ENCODE peak calls at places on chromosomes 4 and X, in six cellular contexts. M, F, P, E, G and Q are unnamed samples.

GRCh38 chr4:74543247-74543670 is 98.3 kb downstream of the AREG start:
- DNase-seq in M (no peak), E (no peak), P (no peak), G (no peak), F (no peak), Q (no peak)

GRCh38 chr4:66178901-66179300 is 508.6 kb upstream of the EPHA5 start:
- DNase-seq in G (no peak), F (no peak), M (no peak), E (no peak), P (no peak), Q (peak)

GRCh38 chr4:111778543-111778942 is 366.7 kb upstream of the FAM241A start:
- DNase-seq in G (no peak), P (no peak), M (peak), F (no peak), E (no peak), Q (no peak)

GRCh38 chr4:104294811-104295210 is 199.9 kb downstream of the CXXC4 start:
- DNase-seq in M (no peak), E (no peak), P (no peak), F (no peak), G (no peak), Q (no peak)

GRCh38 chrX:103063191-103063845 is 653 bp downstream of the BEX1 start:
- DNase-seq in F (no peak), G (no peak), P (peak), M (peak), E (no peak), Q (peak)

GRCh38 chrX:20270557-20270880 is 3.8 kb upstream of the RPS6KA3 start:
- DNase-seq in P (no peak), G (no peak), F (no peak), E (no peak), M (peak), Q (no peak)

GRCh38 chr4:65999518-65999871 is 329.2 kb upstream of the EPHA5 start:
- DNase-seq in P (no peak), E (no peak), M (no peak), G (no peak), F (no peak), Q (no peak)

GRCh38 chr4:145178740-145179139 is 1.6 kb downstream of the OTUD4 start:
- DNase-seq in M (no peak), P (no peak), E (no peak), G (no peak), F (no peak), Q (no peak)

GRCh38 chrX:39527045-39527444 is 570.7 kb downstream of the BCOR start:
- DNase-seq in F (no peak), E (peak), G (no peak), P (no peak), M (peak), Q (peak)

GRCh38 chrX:103376118-103376978 is at the start of gene BEX3:
- DNase-seq in F (peak), G (peak), P (peak), M (peak), E (no peak), Q (no peak)

GRCh38 chrX:101078716-101079115 is at the start of gene TMEM35A:
- DNase-seq in P (peak), F (no peak), M (peak), G (no peak), E (no peak), Q (peak)

GRCh38 chrX:24748196-24748595 is 54.5 kb downstream of the POLA1 start:
- DNase-seq in G (no peak), E (no peak), P (no peak), M (no peak), F (no peak), Q (no peak)

GRCh38 chr4:79467246-79467932 is 59.4 kb upstream of the GK2 start:
- DNase-seq in G (no peak), P (no peak), E (no peak), F (no peak), M (peak), Q (no peak)

GRCh38 chr4:31156221-31156620 is 436.1 kb downstream of the PCDH7 start:
- DNase-seq in F (no peak), P (no peak), M (no peak), E (no peak), G (no peak), Q (no peak)

GRCh38 chrX:150157291-150157690 is 205.8 kb upstream of the MAMLD1 start:
- DNase-seq in P (no peak), M (no peak), G (no peak), F (no peak), E (no peak), Q (no peak)

GRCh38 chr4:155434904-155435303 is 58.1 kb upstream of the MAP9 start:
- DNase-seq in P (no peak), M (no peak), E (no peak), G (no peak), F (no peak), Q (no peak)

GRCh38 chrX:47091149-47091775 is 13.0 kb downstream of the RGN start:
- DNase-seq in M (peak), F (no peak), P (no peak), E (no peak), G (no peak), Q (no peak)

GRCh38 chrX:24619647-24620046 is 27.5 kb downstream of the PCYT1B start:
- DNase-seq in P (no peak), E (no peak), G (no peak), F (no peak), M (peak), Q (peak)

GRCh38 chr4:80259012-80259411 is 7.5 kb upstream of the FGF5 start:
- DNase-seq in G (no peak), F (no peak), M (no peak), P (no peak), E (no peak), Q (no peak)

GRCh38 chrX:118526149-118526548 is 30.5 kb downstream of the DOCK11 start:
- DNase-seq in E (no peak), P (no peak), G (no peak), F (no peak), M (no peak), Q (no peak)

GRCh38 chrX:118528089-118528753 is 32.6 kb downstream of the DOCK11 start:
- DNase-seq in E (no peak), F (no peak), M (no peak), G (no peak), P (no peak), Q (no peak)

GRCh38 chrX:118534716-118535493 is 39.3 kb downstream of the DOCK11 start:
- DNase-seq in F (no peak), M (no peak), E (no peak), G (no peak), P (no peak), Q (no peak)

GRCh38 chrX:118525146-118525725 is 29.6 kb downstream of the DOCK11 start:
- DNase-seq in M (no peak), F (no peak), E (no peak), G (no peak), P (no peak), Q (no peak)

DNA sequence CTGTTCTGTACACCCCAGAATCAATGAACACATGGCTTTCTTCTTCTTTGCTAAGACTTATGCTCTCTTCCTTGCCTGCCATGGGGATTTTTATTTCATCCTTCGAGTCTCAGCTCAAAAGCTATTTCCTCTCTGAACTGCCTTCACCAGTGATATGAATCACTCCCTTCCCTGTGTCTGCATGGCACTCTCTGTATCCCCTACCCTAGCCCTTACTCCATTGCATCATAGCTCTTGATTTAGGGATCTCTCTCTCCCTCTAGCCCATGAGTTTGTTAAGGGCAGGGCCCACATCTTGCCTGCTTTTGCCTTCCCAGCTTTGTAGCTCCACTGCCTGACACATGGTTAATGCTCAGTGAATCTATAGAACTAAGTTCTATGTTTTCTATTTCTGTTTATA is 34.9 kb downstream of the DOCK11 start:
- DNase-seq in P (no peak), E (no peak), F (no peak), M (peak), G (no peak), Q (no peak)
- H3K27ac ChIP-seq in P (no peak), E (peak), F (peak), M (no peak), G (no peak), Q (no peak)

GRCh38 chrX:69216911-69217310 is 51.7 kb upstream of the PJA1 start:
- DNase-seq in E (no peak), P (no peak), M (no peak), G (no peak), F (peak), Q (no peak)
- H3K27ac ChIP-seq in E (no peak), P (no peak), M (no peak), G (no peak), F (peak), Q (no peak)

DNA sequence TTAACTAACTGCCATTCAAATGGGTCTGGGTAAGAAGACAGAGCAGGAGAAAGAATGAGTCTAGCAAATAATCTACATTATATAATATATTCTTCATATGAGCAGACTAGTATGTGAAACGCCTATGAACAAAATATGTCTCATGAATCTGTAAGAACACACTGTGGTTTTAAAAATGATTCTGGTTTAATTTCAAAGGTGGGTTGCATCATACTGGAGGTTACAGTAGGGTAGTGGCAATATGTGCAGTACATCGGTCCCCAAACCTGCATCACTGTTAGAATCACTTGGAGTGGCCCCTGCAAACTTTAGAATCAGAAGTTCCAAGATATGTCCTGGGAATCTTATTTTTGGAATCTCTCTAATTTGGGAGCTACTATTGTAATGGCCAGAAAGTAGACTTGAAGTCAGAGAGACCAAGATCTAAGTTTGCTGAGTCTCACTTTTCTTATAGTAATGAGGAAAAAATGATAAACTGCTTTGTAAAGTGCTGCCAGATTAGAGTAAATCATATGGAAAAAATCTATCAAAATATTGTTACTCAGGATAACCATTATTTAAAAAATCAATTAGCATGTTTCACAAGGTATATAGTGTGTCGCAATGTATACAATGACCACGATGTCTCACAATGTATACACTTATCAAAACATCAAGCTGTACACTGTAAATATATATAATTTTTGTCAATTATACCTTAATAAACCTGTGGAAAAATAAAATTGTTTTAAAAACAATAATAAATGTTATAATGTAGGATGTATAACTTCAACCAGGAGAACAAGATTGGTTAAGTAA is 37.9 kb upstream of the ARSJ start:
- DNase-seq in F (no peak), E (no peak), P (no peak), G (no peak), M (peak), Q (no peak)
- H3K27ac ChIP-seq in F (no peak), E (no peak), P (no peak), G (no peak), M (no peak), Q (no peak)

GRCh38 chr4:119034276-119035008 is 101.2 kb upstream of the MYOZ2 start:
- DNase-seq in M (no peak), E (no peak), F (no peak), G (no peak), P (peak), Q (no peak)

GRCh38 chr4:119030536-119030890 is 105.1 kb upstream of the MYOZ2 start:
- DNase-seq in P (no peak), E (no peak), F (no peak), G (no peak), M (no peak), Q (no peak)

GRCh38 chr4:119035941-119036737 is 99.5 kb upstream of the MYOZ2 start:
- DNase-seq in F (no peak), G (no peak), P (no peak), E (no peak), M (no peak), Q (no peak)

GRCh38 chr4:119031218-119031617 is 104.4 kb upstream of the MYOZ2 start:
- DNase-seq in P (no peak), M (no peak), E (no peak), G (no peak), F (no peak), Q (no peak)

GRCh38 chr4:119032921-119033685 is 102.5 kb upstream of the MYOZ2 start:
- DNase-seq in G (no peak), F (no peak), M (no peak), E (no peak), P (no peak), Q (no peak)
- H3K27ac ChIP-seq in G (no peak), F (peak), M (no peak), E (no peak), P (no peak), Q (no peak)

GRCh38 chr4:2390780-2391490 is 27.5 kb downstream of the ZFYVE28 start:
- DNase-seq in F (no peak), G (no peak), P (no peak), M (no peak), E (no peak), Q (no peak)

GRCh38 chr4:2388430-2389182 is 29.8 kb downstream of the ZFYVE28 start:
- DNase-seq in E (no peak), M (peak), G (no peak), P (no peak), F (no peak), Q (no peak)

GRCh38 chr4:2387829-2388228 is 30.6 kb downstream of the ZFYVE28 start:
- DNase-seq in P (no peak), F (no peak), G (no peak), E (no peak), M (no peak), Q (no peak)

GRCh38 chr4:2389691-2390090 is 28.8 kb downstream of the ZFYVE28 start:
- DNase-seq in F (no peak), E (peak), P (no peak), G (no peak), M (no peak), Q (no peak)

GRCh38 chr4:2390146-2390545 is 28.3 kb downstream of the ZFYVE28 start:
- DNase-seq in M (no peak), F (no peak), G (no peak), P (no peak), E (peak), Q (peak)
- H3K27ac ChIP-seq in M (no peak), F (no peak), G (no peak), P (no peak), E (peak), Q (no peak)

DNA sequence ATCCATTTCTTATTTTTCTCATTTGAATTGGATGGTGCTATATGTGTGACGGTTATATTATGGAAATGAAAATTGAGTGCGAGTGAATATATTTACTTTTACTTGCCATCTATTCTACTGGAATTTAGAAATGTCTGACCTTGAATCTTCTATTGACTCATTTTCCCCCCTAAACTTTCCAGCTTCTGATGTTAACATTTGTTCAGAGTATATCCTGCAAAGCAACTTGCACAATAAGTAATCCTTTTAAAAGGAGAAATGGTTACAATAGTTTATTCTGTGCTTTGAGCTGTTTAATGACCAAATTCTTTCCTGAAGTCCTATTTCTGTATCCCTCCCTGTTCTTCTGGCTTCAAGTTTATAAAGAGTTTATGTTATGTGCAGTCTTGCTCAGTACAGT is 116.7 kb downstream of the ARHGAP10 start:
- DNase-seq in M (peak), P (no peak), G (no peak), E (no peak), F (no peak), Q (no peak)
- H3K27ac ChIP-seq in M (no peak), P (no peak), G (no peak), E (no peak), F (peak), Q (no peak)